ENCODE peak calls at places on chromosomes 7 and 10, in six cellular contexts. U is neural crest cell, L is coronary artery, P is cardiac fibroblast, F is body of pancreas, K is astrocyte of the spinal cord. N is an unnamed sample.

GRCh38 chr7:23214423-23214822 is 32.2 kb upstream of the GPNMB start:
- DNase-seq in U (no peak), L (no peak), P (no peak), F (no peak), K (no peak), N (no peak)

GRCh38 chr10:689433-690226 is at the start of gene DIP2C:
- DNase-seq in U (peak), L (no peak), P (peak), F (peak), K (peak), N (peak)

GRCh38 chr10:27390681-27391080 is 113.4 kb upstream of the RAB18 start:
- DNase-seq in U (no peak), L (no peak), P (no peak), F (no peak), K (peak), N (no peak)

GRCh38 chr7:155456772-155457543 is 971 bp upstream of the EN2 start:
- DNase-seq in U (peak), L (no peak), P (peak), F (peak), K (peak), N (peak)

GRCh38 chr7:18037609-18038008 is 10.0 kb upstream of the PRPS1L1 start:
- DNase-seq in U (no peak), L (no peak), P (no peak), F (no peak), K (no peak), N (no peak)

GRCh38 chr10:11036424-11037011 is 18.8 kb downstream of the CELF2 start:
- DNase-seq in U (peak), L (no peak), P (peak), F (peak), K (peak), N (no peak)

GRCh38 chr10:11440250-11441150 is 170.9 kb downstream of the USP6NL start:
- DNase-seq in U (no peak), L (no peak), P (no peak), F (no peak), K (no peak), N (peak)

GRCh38 chr7:94655884-94656657 is at the start of gene SGCE:
- DNase-seq in U (peak), L (peak), P (peak), F (peak), K (peak), N (peak)

GRCh38 chr10:128110339-128110738 is 15.9 kb downstream of the MKI67 start:
- DNase-seq in U (no peak), L (no peak), P (no peak), F (no peak), K (no peak), N (no peak)

GRCh38 chr10:7523656-7524055 is 112.8 kb upstream of the SFMBT2 start:
- DNase-seq in U (no peak), L (no peak), P (no peak), F (no peak), K (no peak), N (no peak)
- TF ChIP-seq CTCF in U (no peak), L (no peak), P (no peak), F (no peak), K (no peak), N (no peak)

GRCh38 chr7:130668258-130669050 is at the start of gene COPG2:
- DNase-seq in U (peak), L (peak), P (peak), F (peak), K (peak), N (peak)
- TF ChIP-seq CTCF in U (no peak), L (no peak), P (peak), F (no peak), K (no peak), N (peak)

DNA sequence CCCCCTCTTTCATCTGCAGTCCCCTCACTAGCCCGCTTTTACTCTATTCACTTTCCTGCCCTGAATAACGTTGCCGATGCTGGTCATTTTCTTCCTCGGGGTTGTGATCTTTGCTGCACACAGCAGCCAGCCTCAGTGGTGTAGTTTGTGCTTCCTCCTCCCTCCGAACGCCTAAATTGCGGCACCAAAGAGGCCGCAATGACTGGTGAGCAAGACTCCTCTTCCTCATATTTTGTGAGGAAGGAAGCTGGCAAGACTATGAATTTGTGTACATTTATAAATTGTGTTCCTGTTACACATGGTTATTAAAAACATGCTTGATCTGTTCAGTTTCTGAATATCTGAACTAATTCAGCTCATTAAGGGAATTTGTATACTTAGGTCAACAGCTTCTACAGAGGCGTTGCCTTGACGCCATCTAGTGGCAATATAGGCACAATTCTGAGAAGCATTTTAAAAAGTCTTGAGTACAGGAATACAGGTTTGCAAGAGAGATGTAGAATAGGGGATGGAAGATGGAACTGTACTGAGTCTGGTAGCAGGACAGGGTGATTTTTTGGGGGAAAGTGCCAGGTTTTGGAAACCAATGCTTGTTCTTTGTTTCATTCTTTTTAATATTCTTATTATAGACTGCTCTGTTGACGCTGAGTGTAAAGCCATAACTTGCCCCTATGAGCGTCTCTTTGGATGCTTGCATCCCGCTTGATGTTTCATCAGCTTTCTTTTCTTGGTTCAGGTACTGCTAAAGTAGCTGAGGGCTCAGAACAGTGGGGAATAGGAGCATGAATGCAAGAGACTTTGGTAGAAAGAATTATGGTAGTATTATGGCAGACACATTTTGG is 4.1 kb upstream of the TAS2R5 start:
- DNase-seq in U (no peak), L (no peak), P (peak), F (peak), K (peak), N (no peak)
- TF ChIP-seq CTCF in U (peak), L (peak), P (peak), F (peak), K (peak), N (peak)

DNA sequence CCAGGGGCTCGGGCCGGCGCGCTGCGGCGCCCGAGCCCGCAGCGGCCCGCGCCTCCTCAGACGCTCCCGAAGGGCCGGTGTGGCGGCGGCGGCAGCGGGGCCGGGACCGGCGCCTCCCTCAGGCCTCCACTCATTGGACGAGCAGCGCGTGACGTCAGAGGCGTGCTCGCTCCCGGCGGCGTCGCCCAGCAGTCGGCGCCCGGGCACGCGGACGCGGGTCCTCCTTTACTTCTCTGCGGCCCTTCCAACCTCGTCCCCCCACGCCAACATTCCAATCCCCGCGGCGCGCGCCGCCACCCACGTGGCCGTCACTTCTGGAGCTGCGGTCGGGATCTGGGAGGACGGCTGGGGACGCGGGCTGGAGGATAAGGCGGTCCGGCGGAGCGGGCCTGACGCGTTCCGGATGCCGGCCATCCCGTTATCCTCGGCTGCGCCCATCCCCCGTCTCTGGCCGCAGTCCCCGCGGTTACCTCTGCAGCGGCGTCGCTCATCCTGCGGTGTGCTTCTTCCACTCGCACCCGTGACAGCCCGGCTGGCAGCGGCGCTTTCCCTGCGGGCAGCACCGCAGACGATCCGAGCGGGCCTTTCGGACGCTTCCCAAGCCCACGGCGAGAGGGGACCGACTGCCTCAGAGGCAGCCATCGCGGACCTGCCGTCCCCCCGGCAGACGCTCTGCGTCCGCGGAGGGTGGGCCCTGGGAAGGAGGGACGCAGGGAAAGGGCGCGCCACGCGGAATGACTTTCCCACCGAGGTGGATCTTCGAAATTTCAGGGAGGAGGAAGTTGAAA is at the start of gene PDZD8:
- DNase-seq in U (peak), L (peak), P (peak), F (peak), K (peak), N (peak)
- TF ChIP-seq CTCF in U (no peak), L (no peak), P (no peak), F (peak), K (no peak), N (no peak)

GRCh38 chr10:5423774-5424173 is 11.4 kb downstream of the NET1 start:
- DNase-seq in U (no peak), L (no peak), P (no peak), F (no peak), K (no peak), N (no peak)
- TF ChIP-seq CTCF in U (no peak), L (no peak), P (no peak), F (no peak), K (no peak), N (no peak)

GRCh38 chr7:142299226-142299625 is 41.4 kb upstream of the PRSS58 start:
- DNase-seq in U (no peak), L (no peak), P (no peak), F (no peak), K (no peak), N (no peak)

GRCh38 chr7:142300689-142301088 is 42.8 kb upstream of the PRSS58 start:
- DNase-seq in U (no peak), L (no peak), P (no peak), F (no peak), K (no peak), N (no peak)

GRCh38 chr7:142298631-142299030 is 40.8 kb upstream of the PRSS58 start:
- DNase-seq in U (no peak), L (no peak), P (no peak), F (no peak), K (no peak), N (no peak)

GRCh38 chr7:142301299-142301698 is 43.4 kb upstream of the PRSS58 start:
- DNase-seq in U (no peak), L (no peak), P (no peak), F (no peak), K (no peak), N (no peak)

GRCh38 chr7:142298009-142298408 is 40.2 kb upstream of the PRSS58 start:
- DNase-seq in U (no peak), L (no peak), P (no peak), F (no peak), K (no peak), N (no peak)
- TF ChIP-seq CTCF in U (peak), L (no peak), P (peak), F (peak), K (peak), N (no peak)

GRCh38 chr7:46156039-46156438 is 235.0 kb upstream of the IGFBP3 start:
- DNase-seq in U (no peak), L (no peak), P (no peak), F (no peak), K (no peak), N (no peak)

GRCh38 chr7:46153583-46153950 is 232.5 kb upstream of the IGFBP3 start:
- DNase-seq in U (no peak), L (no peak), P (no peak), F (no peak), K (no peak), N (no peak)

GRCh38 chr7:46152671-46153070 is 231.6 kb upstream of the IGFBP3 start:
- DNase-seq in U (no peak), L (no peak), P (no peak), F (no peak), K (no peak), N (no peak)

GRCh38 chr7:46155367-46155766 is 234.3 kb upstream of the IGFBP3 start:
- DNase-seq in U (no peak), L (no peak), P (no peak), F (no peak), K (no peak), N (no peak)

DNA sequence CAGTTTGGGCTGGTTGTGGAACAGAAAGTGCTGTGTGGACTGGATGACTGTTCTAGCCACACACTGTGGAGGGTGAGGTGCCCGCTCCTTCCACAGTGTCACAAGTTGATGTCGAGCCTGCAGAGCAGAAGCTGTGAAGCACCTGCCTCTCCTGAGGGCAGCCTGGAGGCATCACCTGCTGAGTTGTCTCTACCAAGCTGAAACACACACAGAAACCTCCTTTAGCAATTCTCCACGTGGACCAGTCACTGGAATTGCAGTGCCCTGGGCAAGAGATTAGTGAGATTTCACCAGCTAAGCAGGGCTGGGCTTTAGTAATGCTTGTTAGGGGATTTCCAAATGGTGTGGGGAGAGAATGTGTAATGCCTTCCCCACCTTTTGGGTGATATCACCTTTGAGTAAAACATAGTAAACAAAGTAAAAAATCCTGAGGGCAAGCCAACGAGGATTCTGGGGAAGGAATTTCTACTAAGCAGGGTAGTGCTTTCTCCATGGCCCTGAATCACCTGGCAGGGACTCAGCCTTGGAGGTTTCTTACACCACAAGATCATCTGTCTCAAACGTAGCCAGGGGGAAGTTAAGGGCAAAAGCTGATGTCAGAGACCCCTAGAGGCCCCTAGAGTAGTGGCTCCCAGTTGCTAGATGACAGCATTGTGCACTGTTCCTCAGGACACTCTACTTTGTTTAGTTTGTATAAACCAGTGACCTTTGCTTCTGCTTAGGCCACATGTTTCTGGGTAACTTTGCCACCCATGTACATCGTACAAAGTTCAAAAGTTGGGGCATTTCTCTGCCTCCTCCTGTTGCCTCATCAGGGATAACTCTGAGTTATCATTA is 233.1 kb upstream of the IGFBP3 start:
- DNase-seq in U (no peak), L (no peak), P (no peak), F (no peak), K (no peak), N (no peak)
- TF ChIP-seq CTCF in U (no peak), L (no peak), P (no peak), F (no peak), K (no peak), N (no peak)

N was measured in osteocyte.